ENCODE peak calls at places on chromosomes 16 and 17, in four cellular contexts. One of them, this sample, is unnamed.

GRCh38 chr16:84308120-84308519 is 13.4 kb downstream of the WFDC1 start:
- DNase-seq in dorsolateral prefrontal cortex: no peak
- DNase-seq in body of pancreas: peak; percentile 31
- DNase-seq in cardiac fibroblast: peak; percentile 67
- DNase-seq in this sample: peak; percentile 53

GRCh38 chr17:71405101-71405500 is 715.7 kb upstream of the SOX9 start:
- DNase-seq in dorsolateral prefrontal cortex: no peak
- DNase-seq in body of pancreas: no peak
- DNase-seq in cardiac fibroblast: no peak
- DNase-seq in this sample: no peak

GRCh38 chr17:50129303-50129945 is 536 bp downstream of the SAMD14 start:
- DNase-seq in dorsolateral prefrontal cortex: no peak
- DNase-seq in body of pancreas: no peak
- DNase-seq in cardiac fibroblast: peak; percentile 48
- DNase-seq in this sample: no peak

GRCh38 chr17:27533874-27534815 is 77.9 kb downstream of the KSR1 start:
- DNase-seq in dorsolateral prefrontal cortex: no peak
- DNase-seq in body of pancreas: no peak
- DNase-seq in cardiac fibroblast: peak; percentile 76
- DNase-seq in this sample: peak; percentile 92

GRCh38 chr16:89764711-89765201 is 43.4 kb downstream of the ZNF276 start:
- DNase-seq in dorsolateral prefrontal cortex: no peak
- DNase-seq in body of pancreas: peak; percentile 22
- DNase-seq in cardiac fibroblast: no peak
- DNase-seq in this sample: peak; percentile 82

GRCh38 chr17:35352284-35352683 is 21.1 kb downstream of the SLFN11 start:
- DNase-seq in dorsolateral prefrontal cortex: no peak
- DNase-seq in body of pancreas: no peak
- DNase-seq in cardiac fibroblast: no peak
- DNase-seq in this sample: no peak

GRCh38 chr17:75501378-75502071 is 13.8 kb downstream of the CASKIN2 start:
- DNase-seq in dorsolateral prefrontal cortex: peak; percentile 82
- DNase-seq in body of pancreas: no peak
- DNase-seq in cardiac fibroblast: no peak
- DNase-seq in this sample: no peak

GRCh38 chr16:86924537-86924936 is 346.2 kb downstream of the FOXL1 start:
- DNase-seq in dorsolateral prefrontal cortex: no peak
- DNase-seq in body of pancreas: no peak
- DNase-seq in cardiac fibroblast: peak; percentile 55
- DNase-seq in this sample: peak; percentile 65

GRCh38 chr17:40821536-40821935 is 878 bp downstream of the KRT10 start:
- DNase-seq in dorsolateral prefrontal cortex: no peak
- DNase-seq in body of pancreas: no peak
- DNase-seq in cardiac fibroblast: no peak
- DNase-seq in this sample: no peak

GRCh38 chr17:75088902-75089417 is 1.2 kb downstream of the SLC16A5 start:
- DNase-seq in dorsolateral prefrontal cortex: no peak
- DNase-seq in body of pancreas: no peak
- DNase-seq in cardiac fibroblast: no peak
- DNase-seq in this sample: no peak

GRCh38 chr16:70804153-70804728 is 3.3 kb upstream of the VAC14 start:
- DNase-seq in dorsolateral prefrontal cortex: no peak
- DNase-seq in body of pancreas: no peak
- DNase-seq in cardiac fibroblast: peak; percentile 80
- DNase-seq in this sample: peak; percentile 85

GRCh38 chr16:8958344-8958808 is 5.3 kb downstream of the USP7 start:
- DNase-seq in dorsolateral prefrontal cortex: no peak
- DNase-seq in body of pancreas: peak; percentile 32
- DNase-seq in cardiac fibroblast: peak; percentile 36
- DNase-seq in this sample: peak; percentile 59

GRCh38 chr17:47279062-47279801 is 25.6 kb downstream of the ITGB3 start:
- DNase-seq in dorsolateral prefrontal cortex: no peak
- DNase-seq in body of pancreas: peak; percentile 19
- DNase-seq in cardiac fibroblast: peak; percentile 98
- DNase-seq in this sample: peak; percentile 99

GRCh38 chr17:70968302-70968701 is 799.0 kb downstream of the KCNJ2 start:
- DNase-seq in dorsolateral prefrontal cortex: no peak
- DNase-seq in body of pancreas: no peak
- DNase-seq in cardiac fibroblast: no peak
- DNase-seq in this sample: peak; percentile 1

GRCh38 chr16:22912654-22913053 is 98.7 kb downstream of the HS3ST2 start:
- DNase-seq in dorsolateral prefrontal cortex: no peak
- DNase-seq in body of pancreas: no peak
- DNase-seq in cardiac fibroblast: no peak
- DNase-seq in this sample: no peak

GRCh38 chr16:4684030-4684715 is 9.2 kb upstream of the NUDT16L1 start:
- DNase-seq in dorsolateral prefrontal cortex: no peak
- DNase-seq in body of pancreas: no peak
- DNase-seq in cardiac fibroblast: no peak
- DNase-seq in this sample: no peak

GRCh38 chr17:7029659-7030058 is 6.2 kb upstream of the SLC16A13 start:
- DNase-seq in dorsolateral prefrontal cortex: no peak
- DNase-seq in body of pancreas: no peak
- DNase-seq in cardiac fibroblast: no peak
- DNase-seq in this sample: no peak

GRCh38 chr17:57512258-57512657 is 232.8 kb downstream of the CCDC182 start:
- DNase-seq in dorsolateral prefrontal cortex: no peak
- DNase-seq in body of pancreas: no peak
- DNase-seq in cardiac fibroblast: no peak
- DNase-seq in this sample: no peak

GRCh38 chr16:8773537-8773936 is 23.9 kb downstream of the TMEM186 start:
- DNase-seq in dorsolateral prefrontal cortex: no peak
- DNase-seq in body of pancreas: peak; percentile 24
- DNase-seq in cardiac fibroblast: no peak
- DNase-seq in this sample: no peak

GRCh38 chr16:3431779-3432219 is 11.5 kb downstream of the ZNF597 start:
- DNase-seq in dorsolateral prefrontal cortex: no peak
- DNase-seq in body of pancreas: peak; percentile 44
- DNase-seq in cardiac fibroblast: peak; percentile 36
- DNase-seq in this sample: peak; percentile 62

GRCh38 chr17:74061758-74062157 is 141.7 kb upstream of the RPL38 start:
- DNase-seq in dorsolateral prefrontal cortex: no peak
- DNase-seq in body of pancreas: no peak
- DNase-seq in cardiac fibroblast: no peak
- DNase-seq in this sample: no peak

GRCh38 chr16:66359811-66360608 is 6.5 kb upstream of the CDH5 start:
- DNase-seq in dorsolateral prefrontal cortex: no peak
- DNase-seq in body of pancreas: no peak
- DNase-seq in cardiac fibroblast: peak; percentile 65
- DNase-seq in this sample: no peak

GRCh38 chr16:5206331-5206990 is 108.9 kb upstream of the EEF2KMT start:
- DNase-seq in dorsolateral prefrontal cortex: no peak
- DNase-seq in body of pancreas: no peak
- DNase-seq in cardiac fibroblast: no peak
- DNase-seq in this sample: no peak

GRCh38 chr17:34249497-34249877 is 5.6 kb upstream of the CCL2 start:
- DNase-seq in dorsolateral prefrontal cortex: no peak
- DNase-seq in body of pancreas: no peak
- DNase-seq in cardiac fibroblast: no peak
- DNase-seq in this sample: no peak

GRCh38 chr16:2739555-2740435 is 12.6 kb upstream of the SRRM2 start:
- DNase-seq in dorsolateral prefrontal cortex: no peak
- DNase-seq in body of pancreas: no peak
- DNase-seq in cardiac fibroblast: no peak
- DNase-seq in this sample: no peak

GRCh38 chr17:4509402-4509801 is 10.7 kb downstream of the SPNS2 start:
- DNase-seq in dorsolateral prefrontal cortex: no peak
- DNase-seq in body of pancreas: peak; percentile 52
- DNase-seq in cardiac fibroblast: no peak
- DNase-seq in this sample: no peak

GRCh38 chr16:8623634-8624033 is 2.1 kb downstream of the METTL22 start:
- DNase-seq in dorsolateral prefrontal cortex: no peak
- DNase-seq in body of pancreas: no peak
- DNase-seq in cardiac fibroblast: no peak
- DNase-seq in this sample: peak; percentile 5

GRCh38 chr16:28120754-28121153 is 57.2 kb upstream of the GSG1L start:
- DNase-seq in dorsolateral prefrontal cortex: no peak
- DNase-seq in body of pancreas: no peak
- DNase-seq in cardiac fibroblast: no peak
- DNase-seq in this sample: no peak

GRCh38 chr16:28126684-28127620 is 63.4 kb upstream of the GSG1L start:
- DNase-seq in dorsolateral prefrontal cortex: no peak
- DNase-seq in body of pancreas: no peak
- DNase-seq in cardiac fibroblast: no peak
- DNase-seq in this sample: peak; percentile 20

GRCh38 chr16:28121527-28121926 is 58.0 kb upstream of the GSG1L start:
- DNase-seq in dorsolateral prefrontal cortex: no peak
- DNase-seq in body of pancreas: no peak
- DNase-seq in cardiac fibroblast: no peak
- DNase-seq in this sample: no peak

GRCh38 chr16:28130099-28131088 is 66.9 kb upstream of the GSG1L start:
- DNase-seq in dorsolateral prefrontal cortex: no peak
- DNase-seq in body of pancreas: no peak
- DNase-seq in cardiac fibroblast: no peak
- DNase-seq in this sample: no peak

GRCh38 chr16:28125592-28125991 is 62.1 kb upstream of the GSG1L start:
- DNase-seq in dorsolateral prefrontal cortex: no peak
- DNase-seq in body of pancreas: no peak
- DNase-seq in cardiac fibroblast: no peak
- DNase-seq in this sample: no peak
- H3K4me3 ChIP-seq in dorsolateral prefrontal cortex: no peak overlapping the region
- H3K4me3 ChIP-seq in body of pancreas: no peak overlapping the region
- H3K4me3 ChIP-seq in cardiac fibroblast: no peak overlapping the region
- H3K4me3 ChIP-seq in this sample: no peak overlapping the region

GRCh38 chr16:29810699-29811169 is 1.3 kb upstream of the PRRT2 start:
- DNase-seq in dorsolateral prefrontal cortex: no peak
- DNase-seq in body of pancreas: no peak
- DNase-seq in cardiac fibroblast: no peak
- DNase-seq in this sample: no peak

GRCh38 chr16:29813644-29814562 is 1.9 kb downstream of the PRRT2 start:
- DNase-seq in dorsolateral prefrontal cortex: no peak
- DNase-seq in body of pancreas: no peak
- DNase-seq in cardiac fibroblast: no peak
- DNase-seq in this sample: no peak

GRCh38 chr16:29811170-29811895 is 660 bp upstream of the PRRT2 start:
- DNase-seq in dorsolateral prefrontal cortex: peak; percentile 94
- DNase-seq in body of pancreas: peak; percentile 98
- DNase-seq in cardiac fibroblast: peak; percentile 99
- DNase-seq in this sample: peak; percentile 98

GRCh38 chr16:29812754-29813643 is 1.0 kb downstream of the PRRT2 start:
- DNase-seq in dorsolateral prefrontal cortex: no peak
- DNase-seq in body of pancreas: no peak
- DNase-seq in cardiac fibroblast: no peak
- DNase-seq in this sample: no peak

GRCh38 chr16:29811896-29812665 is at the start of gene PRRT2:
- DNase-seq in dorsolateral prefrontal cortex: peak; percentile 67
- DNase-seq in body of pancreas: peak; percentile 40
- DNase-seq in cardiac fibroblast: peak; percentile 52
- DNase-seq in this sample: peak; percentile 49
- TF ChIP-seq CTCF in dorsolateral prefrontal cortex: no peak
- TF ChIP-seq CTCF in body of pancreas: no peak
- TF ChIP-seq CTCF in cardiac fibroblast: no peak
- TF ChIP-seq CTCF in this sample: no peak

GRCh38 chr16:81417210-81417609 is 27.4 kb upstream of the CMIP start:
- DNase-seq in dorsolateral prefrontal cortex: no peak
- DNase-seq in body of pancreas: no peak
- DNase-seq in cardiac fibroblast: no peak
- DNase-seq in this sample: no peak

GRCh38 chr16:81421126-81421525 is 23.5 kb upstream of the CMIP start:
- DNase-seq in dorsolateral prefrontal cortex: no peak
- DNase-seq in body of pancreas: no peak
- DNase-seq in cardiac fibroblast: no peak
- DNase-seq in this sample: no peak

GRCh38 chr16:81421536-81421935 is 23.1 kb upstream of the CMIP start:
- DNase-seq in dorsolateral prefrontal cortex: no peak
- DNase-seq in body of pancreas: no peak
- DNase-seq in cardiac fibroblast: no peak
- DNase-seq in this sample: no peak

GRCh38 chr16:81416749-81417148 is 27.9 kb upstream of the CMIP start:
- DNase-seq in dorsolateral prefrontal cortex: no peak
- DNase-seq in body of pancreas: no peak
- DNase-seq in cardiac fibroblast: no peak
- DNase-seq in this sample: no peak

DNA sequence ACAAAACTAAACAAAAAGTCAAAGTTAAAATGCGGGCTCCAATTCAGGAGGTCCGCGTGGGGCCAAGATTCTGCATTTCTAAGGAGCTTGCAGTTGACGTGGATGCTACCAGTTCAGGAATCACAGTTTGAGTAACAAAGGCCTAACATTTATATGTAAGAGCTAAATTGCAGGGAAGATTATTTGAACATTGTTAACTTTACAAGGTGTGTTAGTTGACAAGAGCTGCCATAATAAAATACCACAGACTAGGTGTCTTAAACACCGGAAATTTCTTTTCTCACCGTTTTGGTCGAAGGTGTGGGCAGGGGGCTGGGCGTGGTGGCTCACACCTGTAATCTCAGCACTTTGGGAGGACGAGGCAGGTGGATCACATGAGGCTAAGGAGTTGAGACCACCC is 24.8 kb upstream of the CMIP start:
- DNase-seq in dorsolateral prefrontal cortex: no peak
- DNase-seq in body of pancreas: no peak
- DNase-seq in cardiac fibroblast: no peak
- DNase-seq in this sample: no peak
- H3K4me3 ChIP-seq in dorsolateral prefrontal cortex: no peak overlapping the region
- H3K4me3 ChIP-seq in body of pancreas: no peak overlapping the region
- H3K4me3 ChIP-seq in cardiac fibroblast: no peak overlapping the region
- H3K4me3 ChIP-seq in this sample: no peak overlapping the region

DNA sequence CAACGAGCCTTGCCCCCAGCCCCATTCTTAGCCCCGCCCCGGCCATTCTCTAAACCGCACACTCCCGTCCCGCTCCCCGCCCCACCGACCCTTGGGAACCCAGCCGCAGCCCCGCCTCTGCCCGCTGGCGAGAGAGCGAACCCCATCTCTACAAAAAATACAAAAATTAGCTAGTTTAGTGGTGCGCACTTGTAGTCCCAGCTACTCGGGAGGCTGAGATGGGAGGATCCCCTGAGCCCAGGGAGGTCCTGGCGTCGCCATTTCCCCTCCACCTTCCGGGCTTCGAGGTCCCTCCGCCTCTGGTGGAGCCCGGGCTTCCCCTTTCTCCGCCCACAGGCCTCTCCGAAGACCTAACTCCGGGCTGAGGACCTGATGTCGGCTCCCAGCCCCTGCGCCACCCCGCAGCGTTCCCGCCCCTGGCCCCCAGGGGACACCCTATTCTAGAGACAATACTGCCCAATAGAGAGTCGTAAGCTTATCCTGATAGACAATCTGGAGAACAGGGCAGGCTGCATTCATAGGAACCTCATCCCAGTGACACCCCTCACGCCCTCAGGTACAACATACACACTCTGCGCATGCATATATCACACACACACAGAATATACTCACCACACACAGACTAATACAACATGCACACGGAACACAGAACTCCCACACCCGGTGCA is 483 bp upstream of the PROCA1 start:
- DNase-seq in dorsolateral prefrontal cortex: no peak
- DNase-seq in body of pancreas: peak; percentile 19
- DNase-seq in cardiac fibroblast: peak; percentile 31
- DNase-seq in this sample: no peak
- TF ChIP-seq CTCF in dorsolateral prefrontal cortex: no peak
- TF ChIP-seq CTCF in body of pancreas: no peak
- TF ChIP-seq CTCF in cardiac fibroblast: no peak
- TF ChIP-seq CTCF in this sample: no peak

This sample was measured in fibroblast of villous mesenchyme.